ENCODE peak calls at places on chromosomes 16 and 17, in eight cellular contexts. L is RWPE1; J is ovary; N is progenitor cell of endocrine pancreas; O is CD8-positive, alpha-beta memory T cell; Y is stimulated activated CD4-positive, alpha-beta T cell treated with anti-CD3 and anti-CD28 coated beads, Interleukin-2, amount 100 ng/mL, for 4 hours; D is stimulated activated CD8-positive, alpha-beta memory T cell treated with anti-CD3 and anti-CD28 coated beads, Interleukin-12 subunit alpha, Interleukin-12 subunit beta, amount 100 ng/mL, for 1 hour; I is ACHN. M is an unnamed sample.

GRCh38 chr17:75691371-75692290 is 24.5 kb downstream of the SAP30BP start:
- DNase-seq in L (no peak), J (peak), N (no peak), O (no peak), Y (no peak), D (no peak), I (no peak), M (peak)

GRCh38 chr16:4414187-4414909 is 2.0 kb downstream of the CORO7 start:
- DNase-seq in L (no peak), J (no peak), N (no peak), O (peak), Y (peak), D (peak), I (no peak), M (no peak)

GRCh38 chr17:75624021-75624420 is 9.2 kb upstream of the SMIM5 start:
- DNase-seq in L (no peak), J (no peak), N (no peak), O (no peak), Y (no peak), D (no peak), I (no peak), M (no peak)

GRCh38 chr17:34393401-34393800 is 30.4 kb upstream of the CCL1 start:
- DNase-seq in L (no peak), J (no peak), N (no peak), O (no peak), Y (no peak), D (no peak), I (no peak), M (no peak)

GRCh38 chr16:10847166-10847565 is 28.6 kb upstream of the TVP23A start:
- DNase-seq in L (no peak), J (no peak), N (no peak), O (no peak), Y (no peak), D (no peak), I (no peak), M (no peak)

GRCh38 chr16:89956511-89957213 is 8.1 kb downstream of the DEF8 start:
- DNase-seq in L (no peak), J (no peak), N (no peak), O (no peak), Y (no peak), D (no peak), I (no peak), M (no peak)

GRCh38 chr17:34254146-34254545 is 939 bp upstream of the CCL2 start:
- DNase-seq in L (no peak), J (no peak), N (no peak), O (no peak), Y (no peak), D (no peak), I (peak), M (peak)

GRCh38 chr17:46898364-46898763 is 24.6 kb upstream of the GOSR2 start:
- DNase-seq in L (no peak), J (no peak), N (no peak), O (no peak), Y (no peak), D (no peak), I (no peak), M (no peak)

GRCh38 chr17:58531661-58532554 is 17.5 kb upstream of the MTMR4 start:
- DNase-seq in L (peak), J (peak), N (peak), O (peak), Y (peak), D (no peak), I (peak), M (no peak)

GRCh38 chr16:22970191-22970845 is 156.4 kb downstream of the HS3ST2 start:
- DNase-seq in L (no peak), J (no peak), N (no peak), O (no peak), Y (no peak), D (no peak), I (no peak), M (no peak)

GRCh38 chr17:31067699-31068184 is 27.0 kb upstream of the NF1 start:
- DNase-seq in L (peak), J (no peak), N (no peak), O (no peak), Y (no peak), D (no peak), I (peak), M (peak)

GRCh38 chr16:89037261-89038152 is 56.1 kb upstream of the ACSF3 start:
- DNase-seq in L (peak), J (peak), N (peak), O (no peak), Y (no peak), D (no peak), I (peak), M (peak)

GRCh38 chr16:9820481-9821246 is 361.6 kb downstream of the GRIN2A start:
- DNase-seq in L (no peak), J (no peak), N (peak), O (no peak), Y (no peak), D (no peak), I (no peak), M (no peak)

GRCh38 chr17:4892063-4892410 is 7.3 kb upstream of the C17orf107 start:
- DNase-seq in L (no peak), J (no peak), N (no peak), O (no peak), Y (no peak), D (no peak), I (no peak), M (no peak)

M was measured in renal cortical epithelial cell.